ENCODE peak calls at places on chromosome 12, in four cellular contexts. I is HepG2, J is upper lobe of left lung, V is transverse colon. Q is an unnamed sample.

GRCh38 chr12:101173197-101173749 is 36.8 kb downstream of the SLC5A8 start:
- DNase-seq in J (no peak), V (no peak), I (no peak), Q (no peak)

GRCh38 chr12:78155546-78155945 is 324.9 kb downstream of the NAV3 start:
- DNase-seq in I (no peak), J (no peak), V (no peak), Q (no peak)

GRCh38 chr12:105864916-105865315 is 273.8 kb downstream of the NUAK1 start:
- DNase-seq in I (no peak), J (no peak), V (no peak), Q (no peak)

GRCh38 chr12:71282020-71282419 is 124.2 kb upstream of the TSPAN8 start:
- DNase-seq in V (no peak), J (no peak), I (no peak), Q (no peak)

GRCh38 chr12:46209165-46209564 is 59.7 kb downstream of the SLC38A1 start:
- DNase-seq in V (no peak), J (no peak), I (no peak), Q (no peak)

GRCh38 chr12:94597268-94597667 is 53.1 kb downstream of the TMCC3 start:
- DNase-seq in I (no peak), J (no peak), V (no peak), Q (no peak)

GRCh38 chr12:94678849-94679248 is 28.5 kb upstream of the TMCC3 start:
- DNase-seq in V (peak; percentile 13), J (no peak), I (no peak), Q (no peak)

GRCh38 chr12:15118946-15119345 is 102.3 kb downstream of the RERG start:
- DNase-seq in I (no peak), V (no peak), J (no peak), Q (no peak)

GRCh38 chr12:56723889-56724659 is 1.0 kb downstream of the NACA start:
- DNase-seq in J (peak; percentile 73), I (peak; percentile 41), V (peak; percentile 59), Q (peak; percentile 78)

GRCh38 chr12:69502342-69503081 is 32.3 kb downstream of the FRS2 start:
- DNase-seq in J (no peak), I (no peak), V (no peak), Q (no peak)

GRCh38 chr12:15931590-15932053 is 20.5 kb downstream of the DERA start:
- DNase-seq in V (no peak), J (no peak), I (peak; percentile 44), Q (no peak)

GRCh38 chr12:20810487-20810886 is at the start of gene SLCO1B3:
- DNase-seq in J (no peak), I (no peak), V (no peak), Q (no peak)

GRCh38 chr12:66819587-66819986 is 140.7 kb upstream of the GRIP1 start:
- DNase-seq in I (no peak), V (no peak), J (no peak), Q (no peak)

GRCh38 chr12:84842406-84843013 is 70.1 kb downstream of the SLC6A15 start:
- DNase-seq in J (no peak), I (peak; percentile 16), V (no peak), Q (no peak)

GRCh38 chr12:34291426-34291901 is 269.2 kb downstream of the ALG10 start:
- DNase-seq in J (peak; percentile 18), V (peak; percentile 4), I (no peak), Q (peak; percentile 66)

GRCh38 chr12:16603916-16604575 is 1.9 kb downstream of the LMO3 start:
- DNase-seq in J (no peak), I (no peak), V (no peak), Q (no peak)

GRCh38 chr12:50257226-50258166 is 25.8 kb downstream of the LIMA1 start:
- DNase-seq in J (peak; percentile 26), V (no peak), I (no peak), Q (no peak)

GRCh38 chr12:39329876-39330275 is 113.0 kb downstream of the KIF21A start:
- DNase-seq in I (no peak), J (no peak), V (no peak), Q (no peak)

GRCh38 chr12:48021485-48022179 is 17.4 kb upstream of the COL2A1 start:
- DNase-seq in J (peak; percentile 30), V (peak; percentile 55), I (no peak), Q (no peak)

GRCh38 chr12:88562151-88562550 is 18.1 kb downstream of the KITLG start:
- DNase-seq in V (no peak), I (no peak), J (no peak), Q (no peak)

GRCh38 chr12:46661161-46661845 is 164.5 kb downstream of the SLC38A4 start:
- DNase-seq in J (peak; percentile 22), I (peak; percentile 77), V (no peak), Q (no peak)

GRCh38 chr12:91885851-91886250 is 259.8 kb downstream of the BTG1 start:
- DNase-seq in I (no peak), V (no peak), J (no peak), Q (no peak)

GRCh38 chr12:76738824-76739579 is 24.9 kb upstream of the ZDHHC17 start:
- DNase-seq in V (peak; percentile 10), J (no peak), I (peak; percentile 30), Q (no peak)

GRCh38 chr12:103542078-103542477 is 45.0 kb upstream of the STAB2 start:
- DNase-seq in I (no peak), V (no peak), J (no peak), Q (no peak)

GRCh38 chr12:131711551-131712205 is 788 bp downstream of the SFSWAP start:
- DNase-seq in V (no peak), J (no peak), I (no peak), Q (no peak)

GRCh38 chr12:103855036-103855712 is 14.1 kb upstream of the NT5DC3 start:
- DNase-seq in I (peak; percentile 65), V (no peak), J (no peak), Q (no peak)

GRCh38 chr12:75553398-75553797 is 42.0 kb upstream of the KRR1 start:
- DNase-seq in J (no peak), V (no peak), I (no peak), Q (no peak)

GRCh38 chr12:46370792-46371717 is 1.5 kb downstream of the SLC38A2 start:
- DNase-seq in V (peak; percentile 93), J (peak; percentile 91), I (peak; percentile 75), Q (peak; percentile 94)

DNA sequence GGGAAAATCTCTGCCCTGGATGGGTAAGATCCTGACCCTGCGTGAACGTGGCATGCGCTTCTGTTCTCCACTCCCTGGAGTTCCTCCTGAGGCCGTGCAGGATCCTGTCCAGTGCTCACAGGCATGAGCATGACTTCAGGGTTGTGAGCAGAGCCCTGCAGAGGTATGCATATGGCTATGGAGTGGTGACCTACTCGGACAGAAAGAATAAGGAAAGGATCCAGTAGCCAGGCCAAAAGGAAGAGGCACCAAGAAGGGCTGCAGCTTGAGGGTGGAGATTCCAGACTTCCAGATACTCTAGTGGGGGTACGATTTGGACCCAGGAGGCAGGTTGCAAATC is 20.8 kb upstream of the CD27 start:
- DNase-seq in V (no peak), I (no peak), J (no peak), Q (no peak)
- TF ChIP-seq EP300 in V (no peak), I (no peak), J (no peak), Q (no peak)

GRCh38 chr12:1934831-1935230 is 16.4 kb upstream of the CACNA2D4 start:
- DNase-seq in J (no peak), I (no peak), V (no peak), Q (peak; percentile 66)

GRCh38 chr12:1937481-1938224 is 19.2 kb upstream of the CACNA2D4 start:
- DNase-seq in V (no peak), I (no peak), J (no peak), Q (no peak)

GRCh38 chr12:1935700-1936378 is 17.4 kb upstream of the CACNA2D4 start:
- DNase-seq in J (no peak), V (no peak), I (no peak), Q (no peak)

GRCh38 chr12:1935242-1935641 is 16.8 kb upstream of the CACNA2D4 start:
- DNase-seq in J (no peak), V (no peak), I (no peak), Q (no peak)

DNA sequence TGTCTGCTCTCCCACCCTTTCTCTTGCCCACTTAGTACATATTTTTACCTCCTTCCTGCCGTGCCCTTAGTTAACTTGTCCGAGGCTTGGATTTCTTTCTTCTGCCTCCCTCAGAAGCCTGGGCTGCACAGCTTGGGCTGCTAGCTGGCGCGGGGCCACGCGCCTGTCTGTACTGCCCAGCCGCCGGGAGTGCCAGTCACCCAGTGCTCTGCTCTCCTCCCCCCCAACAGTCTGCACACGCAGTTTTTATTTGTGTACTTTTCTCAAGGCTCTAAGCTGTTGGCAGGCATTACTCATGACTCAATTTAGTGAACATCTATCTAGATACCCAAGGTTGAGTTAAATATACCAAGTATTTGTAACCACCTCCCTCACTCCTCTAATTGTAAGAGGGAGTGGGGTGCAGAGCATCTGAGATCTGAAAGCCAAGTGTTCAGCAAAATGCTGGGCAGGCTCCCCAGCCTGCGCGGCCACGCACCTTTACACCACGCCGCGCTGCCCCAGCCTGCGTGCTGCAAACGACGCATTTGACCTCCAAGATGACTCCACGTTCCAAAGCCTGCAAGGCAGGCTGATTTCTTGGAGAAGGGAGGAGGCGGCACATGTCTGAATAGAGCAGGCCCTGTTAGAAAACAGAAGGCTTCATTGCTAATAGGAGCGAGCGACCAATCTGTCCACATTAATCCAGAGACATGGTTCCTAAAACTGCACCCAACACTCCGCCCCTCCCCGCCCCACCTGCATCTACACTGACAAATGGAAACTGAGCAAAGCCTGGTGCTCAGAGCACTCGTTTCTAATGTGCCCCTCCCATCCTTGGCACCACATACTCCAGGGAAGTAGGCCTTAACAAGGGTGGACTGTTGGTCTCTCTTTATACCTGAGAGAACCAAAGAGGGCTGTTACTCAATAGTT is 18.2 kb upstream of the CACNA2D4 start:
- DNase-seq in I (no peak), V (peak; percentile 87), J (peak; percentile 84), Q (no peak)
- TF ChIP-seq POLR2AphosphoS5 in I (no peak), V (peak; percentile 64), J (no peak), Q (no peak)

DNA sequence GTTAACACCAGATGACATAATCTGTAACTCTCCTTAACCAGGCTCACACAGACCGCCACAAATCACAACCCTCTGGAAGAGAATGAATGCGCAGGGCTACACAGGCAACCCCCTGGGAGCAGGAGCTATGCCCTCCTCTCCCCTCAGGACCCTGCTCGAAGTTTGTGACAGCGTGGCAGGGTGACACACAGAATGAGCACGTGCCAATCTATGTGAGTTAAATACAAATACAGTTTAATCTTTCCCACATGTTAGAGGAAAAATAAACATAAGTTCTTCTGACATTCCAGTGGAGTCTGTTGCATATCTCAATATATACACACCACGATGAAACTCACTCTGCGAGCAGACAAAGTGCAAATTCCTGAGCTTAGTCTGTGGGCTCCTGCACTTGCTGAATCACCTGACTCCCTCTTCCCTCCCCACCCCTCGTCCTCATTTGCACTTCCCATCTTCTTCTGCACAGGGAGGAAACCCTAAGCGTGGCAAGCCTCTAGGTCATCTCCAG is 37.6 kb downstream of the BCAT1 start:
- DNase-seq in J (no peak), I (peak; percentile 94), V (no peak), Q (no peak)
- TF ChIP-seq POLR2A in J (no peak), I (peak; percentile 57), V (no peak), Q (no peak)

GRCh38 chr12:120287491-120287890 is 4.2 kb downstream of the RNU4-2 start:
- DNase-seq in V (no peak), J (no peak), I (no peak), Q (no peak)

GRCh38 chr12:120286768-120287490 is 4.8 kb downstream of the RNU4-2 start:
- DNase-seq in V (no peak), I (no peak), J (no peak), Q (no peak)

GRCh38 chr12:120290541-120291312 is 976 bp downstream of the RNU4-2 start:
- DNase-seq in I (peak; percentile 35), V (peak; percentile 38), J (peak; percentile 82), Q (peak; percentile 65)

GRCh38 chr12:120292411-120292660 is 633 bp upstream of the RNU4-2 start:
- DNase-seq in I (no peak), V (no peak), J (no peak), Q (no peak)

GRCh38 chr12:120292661-120293531 is at the start of gene RNU4-1:
- DNase-seq in V (peak; percentile 82), I (peak; percentile 93), J (peak; percentile 73), Q (peak; percentile 90)
- TF ChIP-seq EP300 in V (no peak), I (no peak), J (no peak), Q (no peak)